ENCODE peak calls at places on chromosomes 3 and 15, in five cellular contexts. G is neural progenitor cell, Z is endothelial cell of umbilical vein, E is foreskin fibroblast, Q is GM23338. K is an unnamed sample.

GRCh38 chr15:67840747-67841634 is 1.1 kb upstream of the RNU6-1 start:
- DNase-seq in G (peak), Z (peak), E (no peak), Q (no peak), K (peak)

GRCh38 chr3:9422712-9423424 is 25.5 kb downstream of the SETD5 start:
- DNase-seq in G (peak), Z (peak), E (peak), Q (peak), K (peak)

GRCh38 chr15:77985931-77986480 is 91.5 kb downstream of the TBC1D2B start:
- DNase-seq in G (no peak), Z (no peak), E (no peak), Q (no peak), K (no peak)

GRCh38 chr3:27939940-27940339 is 217.8 kb upstream of the EOMES start:
- DNase-seq in G (peak), Z (no peak), E (no peak), Q (peak), K (peak)

GRCh38 chr15:75672646-75673425 is 25.1 kb downstream of the SNX33 start:
- DNase-seq in G (peak), Z (peak), E (peak), Q (peak), K (peak)

GRCh38 chr3:127534564-127534963 is 56.0 kb downstream of the TPRA1 start:
- DNase-seq in G (no peak), Z (no peak), E (no peak), Q (no peak), K (no peak)

GRCh38 chr3:196159952-196160804 is 51.0 kb downstream of the ZDHHC19 start:
- DNase-seq in G (no peak), Z (peak), E (peak), Q (peak), K (peak)

GRCh38 chr15:72105111-72105510 is 12.8 kb downstream of the MYO9A start:
- DNase-seq in G (no peak), Z (no peak), E (no peak), Q (no peak), K (no peak)

GRCh38 chr3:54987719-54988118 is 59.9 kb upstream of the LRTM1 start:
- DNase-seq in G (no peak), Z (no peak), E (no peak), Q (no peak), K (no peak)

GRCh38 chr15:42374810-42375209 is 15.5 kb downstream of the CAPN3 start:
- DNase-seq in G (no peak), Z (no peak), E (no peak), Q (no peak), K (no peak)

GRCh38 chr15:42373936-42374335 is 14.6 kb downstream of the CAPN3 start:
- DNase-seq in G (no peak), Z (no peak), E (no peak), Q (no peak), K (no peak)

GRCh38 chr15:42373274-42373673 is 14.0 kb downstream of the CAPN3 start:
- DNase-seq in G (no peak), Z (no peak), E (no peak), Q (no peak), K (no peak)

GRCh38 chr15:42368096-42368495 is 8.8 kb downstream of the CAPN3 start:
- DNase-seq in G (no peak), Z (no peak), E (no peak), Q (no peak), K (peak)

DNA sequence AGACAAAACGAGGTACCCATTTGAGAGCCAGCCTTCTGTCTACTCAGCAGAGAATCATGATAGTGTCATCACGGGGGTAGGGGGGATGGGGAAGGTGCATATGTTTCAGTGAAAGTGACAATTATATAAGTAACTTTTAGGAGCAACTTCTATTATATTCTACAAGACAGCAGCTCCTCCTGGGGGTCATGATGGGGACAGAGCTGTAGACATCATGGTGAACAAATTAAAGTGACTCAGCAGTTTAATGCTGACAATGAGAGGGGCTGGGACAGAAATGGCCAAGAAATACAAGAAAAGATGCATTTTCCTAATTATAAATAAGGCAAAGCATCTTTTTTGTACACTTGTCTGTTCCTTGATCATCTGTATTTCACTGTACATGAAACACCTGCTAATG is 11.8 kb downstream of the CAPN3 start:
- DNase-seq in G (no peak), Z (no peak), E (peak), Q (peak), K (peak)
- TF ChIP-seq CTCF in G (no peak), Z (no peak), E (no peak), Q (peak), K (peak)

DNA sequence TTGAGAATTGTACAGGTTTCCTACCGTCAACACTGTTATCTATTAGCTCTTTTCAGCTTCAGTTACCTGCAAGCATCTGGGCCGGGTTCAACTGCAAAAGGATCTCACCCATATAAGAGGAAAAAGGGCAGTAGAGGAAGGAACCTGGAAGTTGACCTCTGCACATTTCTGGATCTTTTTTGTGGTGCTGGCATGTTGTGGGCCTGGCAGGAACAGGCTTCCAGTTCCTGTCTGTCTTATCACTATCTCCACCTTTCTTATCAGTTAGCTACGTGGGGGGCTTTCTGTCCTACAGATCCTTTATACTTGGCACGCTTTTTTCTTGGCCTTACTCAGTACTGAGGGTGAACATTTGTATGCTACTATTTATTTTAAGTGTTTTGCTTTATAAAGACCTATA is 42.2 kb upstream of the TJP1 start:
- DNase-seq in G (no peak), Z (peak), E (no peak), Q (no peak), K (no peak)
- H3K4me3 ChIP-seq in G (no peak), Z (no peak), E (no peak), Q (no peak), K (no peak)

GRCh38 chr3:39125837-39126500 is 18.5 kb downstream of the TTC21A start:
- DNase-seq in G (no peak), Z (peak), E (peak), Q (no peak), K (peak)

GRCh38 chr3:39122811-39123210 is 15.3 kb downstream of the TTC21A start:
- DNase-seq in G (no peak), Z (no peak), E (no peak), Q (no peak), K (no peak)

GRCh38 chr3:39126532-39127071 is 19.1 kb downstream of the TTC21A start:
- DNase-seq in G (peak), Z (peak), E (peak), Q (peak), K (peak)

GRCh38 chr3:39127296-39127906 is 19.9 kb downstream of the TTC21A start:
- DNase-seq in G (no peak), Z (no peak), E (no peak), Q (no peak), K (no peak)

DNA sequence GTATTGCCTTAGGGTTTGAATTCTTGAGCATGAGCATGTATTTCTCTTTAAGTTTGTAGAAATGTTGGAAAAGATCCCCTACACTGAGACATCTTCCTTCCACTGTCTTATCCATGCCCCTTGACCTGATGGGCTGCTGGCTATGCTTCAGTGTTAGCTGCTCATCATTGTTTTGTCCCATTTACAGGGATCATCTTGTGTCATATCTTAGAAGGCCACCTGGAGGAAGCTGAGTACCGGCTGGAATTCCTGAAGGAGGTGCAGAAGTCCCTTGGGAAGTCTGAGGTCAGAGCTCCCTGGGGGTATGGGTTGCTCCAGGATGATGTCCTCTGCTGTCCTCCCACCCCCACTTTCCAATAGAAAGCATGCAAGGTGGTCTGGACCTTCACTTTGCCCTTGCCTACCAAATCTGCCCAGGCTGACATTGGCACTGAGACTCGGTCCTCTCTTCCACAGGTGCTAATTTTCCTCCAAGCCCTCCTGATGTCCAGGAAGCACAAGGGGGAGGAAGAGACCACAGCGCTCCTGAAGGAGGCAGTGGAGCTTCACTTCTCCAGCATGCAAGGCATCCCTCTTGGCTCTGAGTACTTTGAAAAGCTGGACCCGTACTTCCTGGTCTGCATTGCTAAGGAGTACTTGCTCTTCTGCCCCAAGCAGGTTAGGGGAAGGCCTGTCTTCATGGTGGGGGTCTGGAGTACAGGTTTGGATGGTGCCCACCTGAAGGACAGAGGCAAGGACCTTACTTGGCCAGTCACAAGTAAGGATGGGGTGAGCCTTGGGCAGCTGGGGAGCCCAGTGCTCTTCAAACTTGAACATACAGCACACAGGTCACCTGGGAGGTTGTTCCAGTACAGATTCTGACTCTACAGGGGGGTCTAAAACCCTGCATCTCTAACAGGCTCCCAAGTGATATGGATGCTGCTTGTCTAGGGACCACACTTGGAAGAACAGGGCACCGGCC is 17.7 kb downstream of the TTC21A start:
- DNase-seq in G (peak), Z (peak), E (no peak), Q (peak), K (peak)
- TF ChIP-seq CTCF in G (peak), Z (peak), E (peak), Q (peak), K (peak)

GRCh38 chr15:88646951-88647350 is 8.1 kb downstream of the ISG20 start:
- DNase-seq in G (no peak), Z (no peak), E (no peak), Q (no peak), K (no peak)
- H3K4me3 ChIP-seq in G (no peak), Z (no peak), E (no peak), Q (no peak), K (no peak)

DNA sequence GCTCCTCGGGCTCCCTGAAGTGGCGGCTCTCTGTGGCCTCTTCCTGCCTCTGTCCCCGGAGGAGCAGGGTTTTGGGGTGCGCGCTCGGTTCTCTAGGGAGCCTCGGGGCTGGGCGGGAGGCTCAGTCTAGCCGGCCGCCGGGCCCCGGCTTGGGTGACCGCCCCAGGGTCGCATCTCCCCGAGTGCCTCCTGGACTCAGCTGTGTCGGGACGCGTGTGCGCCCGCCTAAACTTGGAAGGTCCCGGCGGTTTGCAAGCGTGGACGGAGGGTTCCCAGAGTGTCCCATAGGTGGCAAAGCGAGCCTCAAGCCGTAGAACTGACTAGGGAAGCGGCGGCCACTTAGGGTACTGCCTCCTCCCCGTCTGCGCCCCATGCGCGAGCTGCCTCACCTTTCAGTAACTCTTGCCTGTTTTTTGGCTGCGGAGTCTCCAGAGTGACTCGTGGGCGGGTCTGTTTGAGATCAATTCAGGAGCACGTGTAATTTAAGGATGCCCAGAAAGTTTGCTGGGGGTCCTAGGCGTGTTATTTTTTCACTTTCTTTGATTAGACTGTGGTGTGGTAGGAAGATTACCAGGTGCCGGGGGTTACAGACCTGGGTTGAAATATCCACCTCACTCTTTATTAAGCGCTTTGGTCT is 690 bp downstream of the ACTL6A start:
- DNase-seq in G (peak), Z (peak), E (peak), Q (peak), K (peak)
- TF ChIP-seq CTCF in G (peak), Z (peak), E (peak), Q (no peak), K (peak)

GRCh38 chr15:40325700-40326099 is 2.2 kb downstream of the INAFM2 start:
- DNase-seq in G (no peak), Z (no peak), E (no peak), Q (no peak), K (no peak)

GRCh38 chr15:40327338-40327917 is 3.9 kb downstream of the INAFM2 start:
- DNase-seq in G (peak), Z (no peak), E (no peak), Q (peak), K (no peak)

GRCh38 chr15:40323953-40324937 is 753 bp downstream of the INAFM2 start:
- DNase-seq in G (peak), Z (peak), E (no peak), Q (peak), K (no peak)

GRCh38 chr15:40323239-40323952 is at the start of gene INAFM2:
- DNase-seq in G (peak), Z (peak), E (peak), Q (peak), K (peak)

GRCh38 chr15:40325188-40325587 is 1.7 kb downstream of the INAFM2 start:
- DNase-seq in G (no peak), Z (peak), E (no peak), Q (no peak), K (no peak)
- H3K4me3 ChIP-seq in G (peak), Z (peak), E (peak), Q (peak), K (peak)

GRCh38 chr3:11373235-11373634 is 101.0 kb downstream of the ATG7 start:
- DNase-seq in G (no peak), Z (no peak), E (no peak), Q (peak), K (no peak)
- TF ChIP-seq CTCF in G (no peak), Z (no peak), E (no peak), Q (no peak), K (no peak)

GRCh38 chr3:59766165-59766872 is 716.5 kb upstream of the CFAP20DC start:
- DNase-seq in G (no peak), Z (no peak), E (peak), Q (no peak), K (peak)
- H3K4me3 ChIP-seq in G (no peak), Z (no peak), E (no peak), Q (no peak), K (no peak)

DNA sequence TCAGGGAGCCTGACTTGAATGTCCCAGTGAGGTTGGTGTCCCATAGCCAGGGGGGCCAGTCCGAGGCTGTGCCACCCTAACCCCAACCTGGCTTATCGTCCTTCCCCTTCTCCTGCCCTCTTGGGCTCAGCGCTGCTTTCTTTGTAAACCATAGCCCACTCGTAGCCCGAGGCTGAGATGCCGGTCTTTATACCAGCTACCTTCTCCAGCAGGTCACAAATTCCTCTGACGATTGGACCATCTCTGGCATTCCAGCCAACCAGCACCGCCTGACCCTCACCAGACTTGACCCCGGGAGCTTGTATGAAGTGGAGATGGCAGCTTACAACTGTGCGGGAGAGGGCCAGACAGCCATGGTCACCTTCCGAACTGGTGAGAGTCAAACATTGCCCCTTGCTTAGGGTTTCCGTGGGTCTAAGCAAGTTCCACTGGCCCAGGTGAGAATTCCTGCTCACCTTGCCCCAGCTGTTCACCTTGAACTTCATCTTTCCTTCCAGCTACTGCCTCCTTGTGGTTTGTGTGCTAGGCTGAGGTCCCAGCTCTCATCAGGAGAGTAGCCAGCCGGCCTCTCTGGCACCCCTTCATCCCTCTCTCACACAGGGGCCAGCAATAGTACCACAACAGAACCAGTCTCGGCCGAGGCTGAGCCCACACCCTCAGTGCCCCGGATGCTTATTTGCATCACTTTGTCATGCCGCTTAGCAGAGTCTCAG is 66.7 kb downstream of the BOC start:
- DNase-seq in G (no peak), Z (no peak), E (no peak), Q (peak), K (no peak)
- TF ChIP-seq CTCF in G (no peak), Z (no peak), E (peak), Q (peak), K (no peak)